ENCODE peak calls at places on chromosome 6, in six cellular contexts. H is SW 1271, R is HFFc6, Y is neural progenitor cell, W is MCF 10A, O is GM03348. V is an unnamed sample.

GRCh38 chr6:71338540-71339316 is 50.1 kb downstream of the OGFRL1 start:
- DNase-seq in Y (no peak), O (no peak), R (no peak), W (no peak), H (no peak), V (no peak)

GRCh38 chr6:136427378-136427717 is 122.9 kb downstream of the MAP7 start:
- DNase-seq in W (no peak), R (no peak), Y (no peak), O (no peak), H (no peak), V (no peak)

GRCh38 chr6:5731435-5731834 is 275.3 kb downstream of the NRN1 start:
- DNase-seq in Y (no peak), H (no peak), R (no peak), W (no peak), O (no peak), V (no peak)

GRCh38 chr6:31920803-31921202 is 6.7 kb upstream of the C2 start:
- DNase-seq in W (peak), R (no peak), Y (no peak), H (no peak), O (no peak), V (no peak)

GRCh38 chr6:26331809-26332226 is 33.2 kb upstream of the BTN3A2 start:
- DNase-seq in R (no peak), O (no peak), W (peak), H (no peak), Y (no peak), V (no peak)

GRCh38 chr6:12034831-12035230 is 22.7 kb downstream of the HIVEP1 start:
- DNase-seq in R (no peak), H (no peak), O (no peak), Y (no peak), W (no peak), V (no peak)

GRCh38 chr6:83231146-83231545 is 38.0 kb downstream of the RWDD2A start:
- DNase-seq in R (peak), W (no peak), Y (no peak), H (no peak), O (peak), V (no peak)

GRCh38 chr6:3318226-3318625 is 59.5 kb downstream of the PSMG4 start:
- DNase-seq in Y (no peak), O (no peak), R (no peak), W (no peak), H (no peak), V (no peak)

GRCh38 chr6:89559487-89559886 is 79.1 kb downstream of the LYRM2 start:
- DNase-seq in W (peak), H (no peak), Y (peak), R (no peak), O (no peak), V (no peak)

GRCh38 chr6:84645000-84645399 is 119.4 kb downstream of the TBX18 start:
- DNase-seq in Y (no peak), W (peak), O (peak), H (peak), R (peak), V (no peak)

GRCh38 chr6:11654876-11655275 is 117.3 kb downstream of the TMEM170B start:
- DNase-seq in O (peak), W (no peak), R (peak), Y (no peak), H (no peak), V (no peak)

GRCh38 chr6:11050735-11051134 is 6.6 kb upstream of the ELOVL2 start:
- DNase-seq in R (peak), Y (no peak), H (peak), W (peak), O (no peak), V (no peak)

GRCh38 chr6:26187292-26187691 is 100.1 kb downstream of the HFE start:
- DNase-seq in H (no peak), W (no peak), O (no peak), R (no peak), Y (no peak), V (no peak)

GRCh38 chr6:132972971-132973370 is 158.6 kb downstream of the RPS12 start:
- DNase-seq in W (no peak), R (no peak), O (no peak), Y (no peak), H (no peak), V (no peak)

GRCh38 chr6:143673638-143674037 is 4.1 kb upstream of the PHACTR2 start:
- DNase-seq in R (peak), W (peak), Y (peak), H (no peak), O (peak), V (no peak)

GRCh38 chr6:122154912-122155516 is 244.4 kb upstream of the HSF2 start:
- DNase-seq in H (no peak), Y (no peak), W (no peak), R (no peak), O (no peak), V (no peak)

GRCh38 chr6:157381631-157382621 is 936 bp downstream of the ZDHHC14 start:
- DNase-seq in Y (peak), W (peak), O (peak), R (peak), H (peak), V (peak)

GRCh38 chr6:90329397-90330077 is 32.9 kb upstream of the BACH2 start:
- DNase-seq in Y (no peak), O (no peak), R (no peak), H (no peak), W (no peak), V (no peak)

GRCh38 chr6:169807699-169808607 is 56.5 kb downstream of the ERMARD start:
- DNase-seq in O (no peak), R (no peak), W (no peak), H (no peak), Y (no peak), V (no peak)

GRCh38 chr6:164563866-164564265 is 745.5 kb downstream of the C6orf118 start:
- DNase-seq in H (no peak), R (no peak), O (no peak), Y (peak), W (no peak), V (no peak)

GRCh38 chr6:139820191-139820590 is 445.7 kb upstream of the CITED2 start:
- DNase-seq in R (peak), O (peak), W (peak), H (peak), Y (no peak), V (no peak)

GRCh38 chr6:136236491-136237293 is 13.4 kb downstream of the MTFR2 start:
- DNase-seq in R (no peak), Y (peak), W (no peak), H (no peak), O (no peak), V (no peak)

GRCh38 chr6:74671558-74672025 is 534.3 kb downstream of the COL12A1 start:
- DNase-seq in O (peak), R (peak), W (peak), H (no peak), Y (no peak), V (no peak)

GRCh38 chr6:7201732-7202541 is 94.2 kb downstream of the RREB1 start:
- DNase-seq in O (no peak), H (no peak), W (no peak), Y (no peak), R (no peak), V (no peak)

V was measured in BE2C.